ENCODE peak calls at places on chromosome 14, in four cellular contexts. C is HepG2, V is K562, I is GM12878. U is an unnamed sample.

GRCh38 chr14:53956427-53957201 is at the start of gene BMP4:
- DNase-seq in C (peak; percentile 82), V (peak; percentile 26), I (no peak), U (peak; percentile 81)

GRCh38 chr14:60324837-60325236 is 75.8 kb downstream of the PPM1A start:
- DNase-seq in C (no peak), V (no peak), I (no peak), U (no peak)

GRCh38 chr14:61569308-61569707 is 126.0 kb upstream of the HIF1A start:
- DNase-seq in C (no peak), V (no peak), I (no peak), U (no peak)

GRCh38 chr14:70009961-70010360 is 130.7 kb downstream of the SMOC1 start:
- DNase-seq in C (no peak), V (no peak), I (no peak), U (no peak)

GRCh38 chr14:20679907-20680306 is 4.5 kb upstream of the RNASE4 start:
- DNase-seq in C (peak; percentile 76), V (peak; percentile 52), I (no peak), U (no peak)

GRCh38 chr14:20294636-20295035 is 11.1 kb downstream of the TTC5 start:
- DNase-seq in C (no peak), V (no peak), I (no peak), U (no peak)

GRCh38 chr14:96574633-96575191 is 72.5 kb downstream of the PAPOLA start:
- DNase-seq in C (no peak), V (no peak), I (no peak), U (no peak)

GRCh38 chr14:99229654-99230215 is 42.3 kb downstream of the BCL11B start:
- DNase-seq in C (no peak), V (no peak), I (no peak), U (no peak)

GRCh38 chr14:103127356-103127755 is 4.1 kb downstream of the TNFAIP2 start:
- DNase-seq in C (no peak), V (no peak), I (no peak), U (no peak)

GRCh38 chr14:29654910-29655590 is 272.6 kb downstream of the PRKD1 start:
- DNase-seq in C (no peak), V (no peak), I (no peak), U (no peak)

GRCh38 chr14:97626088-97626487 is 828.9 kb downstream of the VRK1 start:
- DNase-seq in C (no peak), V (no peak), I (no peak), U (no peak)

GRCh38 chr14:83463500-83464098 is 1929.9 kb upstream of the SEL1L start:
- DNase-seq in C (peak; percentile 12), V (peak; percentile 23), I (no peak), U (peak; percentile 5)

GRCh38 chr14:99242238-99242637 is 29.8 kb downstream of the BCL11B start:
- DNase-seq in C (no peak), V (no peak), I (no peak), U (no peak)

GRCh38 chr14:105340821-105341408 is 26.4 kb downstream of the PACS2 start:
- DNase-seq in C (no peak), V (no peak), I (no peak), U (no peak)

GRCh38 chr14:101603096-101603495 is 41.8 kb downstream of the DIO3 start:
- DNase-seq in C (no peak), V (no peak), I (no peak), U (no peak)

GRCh38 chr14:105180598-105181528 is at the start of gene NUDT14:
- DNase-seq in C (no peak), V (peak; percentile 73), I (no peak), U (no peak)

GRCh38 chr14:65949711-65950516 is 536.3 kb upstream of the CCDC196 start:
- DNase-seq in C (peak; percentile 29), V (peak; percentile 64), I (no peak), U (no peak)

GRCh38 chr14:91187271-91187670 is 57.2 kb downstream of the GPR68 start:
- DNase-seq in C (no peak), V (no peak), I (no peak), U (no peak)

GRCh38 chr14:102986810-102987579 is 64.5 kb downstream of the AMN start:
- DNase-seq in C (peak; percentile 6), V (no peak), I (no peak), U (no peak)

GRCh38 chr14:34128665-34129064 is 177.8 kb upstream of the EGLN3 start:
- DNase-seq in C (no peak), V (no peak), I (no peak), U (no peak)

GRCh38 chr14:95143813-95144620 is 13.3 kb downstream of the DICER1 start:
- DNase-seq in C (no peak), V (no peak), I (no peak), U (no peak)

GRCh38 chr14:32662234-32662633 is 276.4 kb upstream of the NPAS3 start:
- DNase-seq in C (no peak), V (no peak), I (no peak), U (no peak)

GRCh38 chr14:69561893-69562292 is 12.8 kb downstream of the CCDC177 start:
- DNase-seq in C (no peak), V (no peak), I (no peak), U (no peak)

GRCh38 chr14:89267656-89268055 is 149.4 kb downstream of the FOXN3 start:
- DNase-seq in C (no peak), V (no peak), I (no peak), U (no peak)

GRCh38 chr14:89268514-89268913 is 148.5 kb downstream of the FOXN3 start:
- DNase-seq in C (no peak), V (no peak), I (no peak), U (no peak)

GRCh38 chr14:89266754-89267153 is 150.3 kb downstream of the FOXN3 start:
- DNase-seq in C (no peak), V (no peak), I (no peak), U (no peak)

GRCh38 chr14:89265229-89265628 is 151.8 kb downstream of the FOXN3 start:
- DNase-seq in C (no peak), V (no peak), I (no peak), U (no peak)

DNA sequence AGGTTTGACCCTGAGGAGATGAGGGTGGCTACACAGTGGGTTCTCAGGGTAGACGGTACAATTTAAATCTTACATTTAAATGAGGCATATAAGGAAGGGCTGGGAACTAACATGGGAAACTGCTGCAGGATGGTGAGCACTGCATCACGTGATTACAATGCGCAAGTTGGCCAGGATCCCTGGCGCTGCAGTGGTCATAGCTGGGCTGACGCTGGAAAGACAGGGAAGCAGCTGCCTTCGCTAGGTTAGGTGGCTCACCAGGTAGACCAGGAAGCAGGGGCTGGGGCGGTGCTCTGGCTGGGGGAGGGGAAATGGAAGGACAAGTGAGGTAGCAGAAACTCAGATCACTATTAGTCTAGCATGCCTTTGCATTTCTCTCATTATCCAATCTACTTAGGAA is 149.9 kb downstream of the FOXN3 start:
- DNase-seq in C (no peak), V (no peak), I (no peak), U (no peak)
- TF ChIP-seq BRCA1 in C (no peak), V (no peak), I (no peak), U (no peak)

DNA sequence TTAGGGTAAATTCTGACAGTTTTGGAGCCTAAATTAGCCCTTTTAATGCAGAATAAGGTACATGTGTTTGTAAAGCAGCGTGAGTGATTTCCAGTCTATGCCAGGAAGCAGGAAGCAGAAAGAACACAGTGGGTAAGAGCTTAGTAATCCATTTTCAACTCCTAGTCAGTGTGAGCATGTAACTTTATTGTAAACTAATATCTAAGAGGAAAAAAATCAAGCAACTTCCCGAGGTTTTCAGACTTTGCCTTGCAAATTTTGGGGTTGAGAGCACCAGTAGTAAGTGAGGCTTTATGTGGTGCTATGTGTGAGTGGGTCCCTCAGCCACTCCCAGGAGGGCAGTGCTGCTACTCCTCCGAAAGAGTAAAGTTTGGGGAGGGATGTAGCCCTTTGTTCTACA is 2.9 kb downstream of the CIPC start:
- DNase-seq in C (no peak), V (no peak), I (no peak), U (no peak)
- H3K4me3 ChIP-seq in C (no peak overlapping the region), V (no peak overlapping the region), I (no peak overlapping the region), U (no peak overlapping the region)

GRCh38 chr14:93953739-93954515 is 22.4 kb downstream of the ASB2 start:
- DNase-seq in C (no peak), V (no peak), I (no peak), U (no peak)

GRCh38 chr14:93956514-93957332 is 19.6 kb downstream of the ASB2 start:
- DNase-seq in C (no peak), V (no peak), I (no peak), U (no peak)

GRCh38 chr14:93954516-93954830 is 21.9 kb downstream of the ASB2 start:
- DNase-seq in C (no peak), V (no peak), I (no peak), U (no peak)

GRCh38 chr14:93956082-93956481 is 20.3 kb downstream of the ASB2 start:
- DNase-seq in C (no peak), V (no peak), I (no peak), U (no peak)

DNA sequence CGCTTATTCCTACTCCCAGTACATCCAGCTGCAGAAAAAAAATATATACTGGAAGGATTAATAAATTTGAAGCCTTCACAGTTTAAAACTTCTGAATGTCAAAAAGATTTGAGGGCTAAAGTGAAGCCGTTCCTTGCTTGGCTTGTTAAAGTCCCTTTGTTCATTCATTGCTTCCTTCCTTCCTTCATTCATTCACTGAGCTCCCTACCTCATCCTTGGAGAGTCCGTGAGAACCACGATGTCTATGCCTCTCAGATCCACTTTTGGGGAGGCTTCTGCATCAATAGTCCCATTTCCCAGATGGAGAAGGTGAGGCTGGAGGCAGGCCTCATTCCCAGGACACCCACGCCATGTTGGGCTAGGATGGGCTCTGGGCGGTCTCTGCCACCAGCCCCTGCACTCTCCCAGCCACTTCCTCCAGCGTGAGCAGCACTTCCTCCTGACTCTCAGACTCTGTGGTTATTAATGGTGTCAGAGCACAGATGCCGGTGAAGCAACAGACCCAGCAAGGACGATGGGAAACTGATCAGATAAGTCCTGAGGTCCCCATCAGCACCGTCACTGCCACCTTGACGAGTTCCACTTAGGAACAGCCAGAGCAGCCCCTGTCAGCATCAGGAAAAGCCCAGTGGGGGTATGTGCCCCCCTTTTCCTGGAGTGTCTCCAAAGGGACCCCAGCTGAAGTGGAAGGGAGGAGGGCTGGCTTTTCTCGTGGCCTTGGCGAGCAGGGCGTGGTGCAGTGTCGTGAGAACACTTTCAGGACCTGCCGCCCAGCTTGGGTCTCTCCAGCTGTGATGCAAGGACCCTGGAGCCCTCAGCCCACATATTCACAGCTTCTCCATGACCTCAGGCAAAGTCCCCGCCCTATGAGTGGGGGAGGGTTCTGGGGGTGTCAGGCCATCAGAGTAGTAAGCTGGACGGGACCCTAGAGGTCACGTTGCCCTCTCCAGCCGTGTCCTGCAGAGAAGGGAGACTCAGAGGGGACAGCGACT is 21.2 kb downstream of the ASB2 start:
- DNase-seq in C (no peak), V (no peak), I (no peak), U (no peak)
- TF ChIP-seq BRCA1 in C (no peak), V (no peak), I (no peak), U (no peak)

GRCh38 chr14:56294125-56294524 is 175.9 kb downstream of the PELI2 start:
- DNase-seq in C (no peak), V (no peak), I (no peak), U (no peak)

GRCh38 chr14:56284641-56285040 is 166.4 kb downstream of the PELI2 start:
- DNase-seq in C (no peak), V (no peak), I (no peak), U (no peak)

GRCh38 chr14:56290195-56290594 is 172.0 kb downstream of the PELI2 start:
- DNase-seq in C (no peak), V (no peak), I (no peak), U (no peak)

GRCh38 chr14:56293506-56293905 is 175.3 kb downstream of the PELI2 start:
- DNase-seq in C (no peak), V (no peak), I (no peak), U (no peak)

DNA sequence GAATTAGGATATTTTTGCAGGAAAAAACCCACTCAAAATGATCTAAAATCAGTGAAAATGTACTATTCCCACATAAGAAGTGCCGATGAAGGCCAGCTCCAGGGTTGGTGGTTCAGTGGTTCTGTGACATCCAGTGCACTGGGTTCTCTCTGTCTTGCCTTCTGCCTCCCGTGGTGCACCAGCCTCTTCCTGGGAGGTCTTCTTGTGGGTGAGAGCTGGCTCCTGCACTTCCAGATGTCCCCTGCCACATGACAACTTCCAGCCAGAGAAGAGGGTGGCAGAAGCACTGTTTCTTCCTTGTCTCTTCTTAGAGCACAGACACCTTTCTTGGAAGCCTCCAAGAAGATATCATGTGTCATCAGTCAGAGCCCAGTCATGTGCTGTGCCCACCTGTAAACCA is 170.9 kb downstream of the PELI2 start:
- DNase-seq in C (no peak), V (no peak), I (no peak), U (no peak)
- H3K4me3 ChIP-seq in C (no peak overlapping the region), V (no peak overlapping the region), I (no peak overlapping the region), U (no peak overlapping the region)

U was measured in H1.